ENCODE peak calls at places on chromosomes 1 and 21, in four cellular contexts. B, M, V and D are unnamed samples.

GRCh38 chr1:221279146-221279545 is 399.9 kb downstream of the HLX start:
- DNase-seq in B (no peak), M (no peak), V (no peak), D (no peak)

GRCh38 chr1:214638997-214639396 is 36.0 kb downstream of the CENPF start:
- DNase-seq in B (no peak), M (no peak), V (no peak), D (no peak)

GRCh38 chr1:19086176-19086875 is 123.7 kb downstream of the UBR4 start:
- DNase-seq in B (no peak), M (no peak), V (peak), D (no peak)

GRCh38 chr1:119702384-119702783 is 9.3 kb upstream of the PHGDH start:
- DNase-seq in B (no peak), M (no peak), V (no peak), D (no peak)

GRCh38 chr1:97630968-97631367 is 289.9 kb downstream of the DPYD start:
- DNase-seq in B (no peak), M (peak), V (no peak), D (peak)

GRCh38 chr1:198601936-198602889 is 36.6 kb upstream of the PTPRC start:
- DNase-seq in B (no peak), M (no peak), V (no peak), D (no peak)

GRCh38 chr1:234537236-234537635 is 58.3 kb upstream of the TARBP1 start:
- DNase-seq in B (no peak), M (no peak), V (no peak), D (no peak)

GRCh38 chr21:41890355-41890754 is 11.2 kb upstream of the PRDM15 start:
- DNase-seq in B (no peak), M (no peak), V (no peak), D (no peak)

GRCh38 chr1:153292740-153293479 is 19.8 kb downstream of the PGLYRP3 start:
- DNase-seq in B (no peak), M (no peak), V (no peak), D (no peak)

GRCh38 chr1:37073752-37074151 is 39.4 kb upstream of the GRIK3 start:
- DNase-seq in B (no peak), M (no peak), V (no peak), D (peak)

GRCh38 chr1:11707621-11708276 is 16.2 kb downstream of the DRAXIN start:
- DNase-seq in B (no peak), M (peak), V (no peak), D (peak)

GRCh38 chr1:151494741-151495281 is 16.4 kb upstream of the CGN start:
- DNase-seq in B (no peak), M (no peak), V (no peak), D (no peak)

GRCh38 chr1:72986591-72987290 is 704.4 kb upstream of the NEGR1 start:
- DNase-seq in B (no peak), M (no peak), V (no peak), D (no peak)

GRCh38 chr1:112767646-112768045 is 52.5 kb upstream of the PPM1J start:
- DNase-seq in B (no peak), M (no peak), V (no peak), D (no peak)

GRCh38 chr1:29960906-29961675 is 724.8 kb downstream of the PTPRU start:
- DNase-seq in B (no peak), M (no peak), V (no peak), D (no peak)

GRCh38 chr1:33470495-33471012 is 1.9 kb upstream of the ZSCAN20 start:
- DNase-seq in B (peak), M (peak), V (peak), D (peak)

GRCh38 chr21:29166333-29166732 is 35.9 kb downstream of the MAP3K7CL start:
- DNase-seq in B (no peak), M (no peak), V (no peak), D (no peak)

GRCh38 chr1:3248416-3249141 is 179.6 kb downstream of the PRDM16 start:
- DNase-seq in B (no peak), M (no peak), V (no peak), D (no peak)

GRCh38 chr1:234735976-234736375 is 126.0 kb upstream of the IRF2BP2 start:
- DNase-seq in B (no peak), M (no peak), V (no peak), D (no peak)

GRCh38 chr1:62772607-62773295 is 11.2 kb upstream of the ATG4C start:
- DNase-seq in B (no peak), M (no peak), V (no peak), D (no peak)

GRCh38 chr21:37503848-37504467 is 137.4 kb downstream of the DYRK1A start:
- DNase-seq in B (no peak), M (no peak), V (no peak), D (no peak)

GRCh38 chr1:115182012-115182715 is 92.9 kb upstream of the TSPAN2 start:
- DNase-seq in B (no peak), M (no peak), V (no peak), D (no peak)

GRCh38 chr1:200081982-200082272 is 54.4 kb downstream of the NR5A2 start:
- DNase-seq in B (no peak), M (no peak), V (no peak), D (no peak)

GRCh38 chr1:1170215-1170890 is 3.3 kb upstream of the TTLL10 start:
- DNase-seq in B (no peak), M (no peak), V (no peak), D (no peak)

GRCh38 chr1:37561794-37562132 is 5.0 kb downstream of the DNALI1 start:
- DNase-seq in B (peak), M (no peak), V (no peak), D (no peak)

GRCh38 chr1:244837597-244838258 is 2.3 kb downstream of the COX20 start:
- DNase-seq in B (no peak), M (no peak), V (no peak), D (no peak)

GRCh38 chr1:27496604-27497155 is 6.7 kb upstream of the WASF2 start:
- DNase-seq in B (no peak), M (no peak), V (peak), D (peak)

GRCh38 chr1:68624233-68624632 is 127.4 kb upstream of the DEPDC1 start:
- DNase-seq in B (no peak), M (no peak), V (no peak), D (no peak)

GRCh38 chr1:64495878-64496277 is 25.9 kb downstream of the CACHD1 start:
- DNase-seq in B (no peak), M (no peak), V (no peak), D (peak)

GRCh38 chr1:31879981-31880608 is 58.1 kb downstream of the PTP4A2 start:
- DNase-seq in B (no peak), M (no peak), V (no peak), D (no peak)

GRCh38 chr1:226495716-226496115 is 52.8 kb upstream of the STUM start:
- DNase-seq in B (no peak), M (no peak), V (no peak), D (no peak)

GRCh38 chr21:32347887-32348450 is 44.8 kb downstream of the URB1 start:
- DNase-seq in B (no peak), M (no peak), V (no peak), D (no peak)

GRCh38 chr1:206041640-206042039 is 11.3 kb upstream of the RHEX start:
- DNase-seq in B (no peak), M (no peak), V (no peak), D (peak)

GRCh38 chr1:162728597-162728996 is 61.9 kb upstream of the HSD17B7 start:
- DNase-seq in B (no peak), M (no peak), V (no peak), D (no peak)

GRCh38 chr1:29785137-29785527 is 548.8 kb downstream of the PTPRU start:
- DNase-seq in B (no peak), M (no peak), V (no peak), D (no peak)

GRCh38 chr1:162276493-162276892 is 100.2 kb downstream of the SPATA46 start:
- DNase-seq in B (no peak), M (no peak), V (no peak), D (no peak)

GRCh38 chr1:34711936-34712688 is 42.7 kb upstream of the GJB5 start:
- DNase-seq in B (no peak), M (no peak), V (no peak), D (no peak)

GRCh38 chr1:54885863-54886723 is 902 bp downstream of the DHCR24 start:
- DNase-seq in B (no peak), M (peak), V (no peak), D (no peak)